ENCODE peak calls at places on chromosomes 4 and X, in six cellular contexts. X is suprapubic skin, Z is GM12892, V is breast epithelium, L is endothelial cell of umbilical vein, N is spleen. K is an unnamed sample.
A peak's percentile ranks its signal among the peaks of the same experiment; 100 is the strongest.

GRCh38 chr4:146450524-146450923 is 71.2 kb downstream of the SLC10A7 start:
- DNase-seq in X (no peak), Z (peak; percentile 1), L (no peak), N (no peak), V (no peak), K (no peak)

GRCh38 chrX:97267916-97268680 is 384.4 kb downstream of the RPA4 start:
- DNase-seq in N (no peak), L (peak; percentile 33), V (no peak), Z (no peak), X (no peak), K (no peak)

GRCh38 chrX:153818571-153819397 is 11.6 kb downstream of the PDZD4 start:
- DNase-seq in Z (peak; percentile 57), X (no peak), L (peak; percentile 23), N (peak; percentile 82), V (no peak), K (peak; percentile 49)

GRCh38 chr4:140643571-140644055 is 74.9 kb upstream of the UCP1 start:
- DNase-seq in Z (no peak), X (no peak), L (no peak), V (no peak), N (no peak), K (no peak)

GRCh38 chrX:150365953-150366911 is 3.1 kb downstream of the MAMLD1 start:
- DNase-seq in N (peak; percentile 70), V (peak; percentile 49), X (no peak), L (peak; percentile 56), Z (no peak), K (no peak)

GRCh38 chr4:139266583-139267257 is 13.3 kb downstream of the MGARP start:
- DNase-seq in V (no peak), Z (peak; percentile 64), X (no peak), N (peak; percentile 91), L (peak; percentile 87), K (peak; percentile 71)

GRCh38 chr4:65656008-65656407 is 14.3 kb downstream of the EPHA5 start:
- DNase-seq in N (no peak), L (no peak), Z (no peak), X (no peak), V (no peak), K (no peak)

GRCh38 chr4:106287353-106287969 is 28.5 kb downstream of the TBCK start:
- DNase-seq in Z (no peak), V (no peak), N (no peak), L (peak; percentile 85), X (no peak), K (no peak)

GRCh38 chr4:32631824-32632223 is 1911.7 kb downstream of the PCDH7 start:
- DNase-seq in N (no peak), X (no peak), V (no peak), L (no peak), Z (no peak), K (no peak)

GRCh38 chr4:15963001-15963451 is at the start of gene FGFBP2:
- DNase-seq in L (peak; percentile 34), X (no peak), Z (peak; percentile 13), N (peak; percentile 85), V (no peak), K (peak; percentile 51)

GRCh38 chr4:77861500-77861899 is 1.1 kb upstream of the MRPL1 start:
- DNase-seq in Z (no peak), L (no peak), X (no peak), V (no peak), N (no peak), K (no peak)

GRCh38 chrX:117538441-117539418 is 577.9 kb downstream of the KLHL13 start:
- DNase-seq in N (no peak), V (no peak), L (no peak), Z (no peak), X (no peak), K (no peak)

GRCh38 chr4:4673070-4673469 is 131.2 kb upstream of the STX18 start:
- DNase-seq in V (no peak), X (no peak), L (peak; percentile 28), Z (no peak), N (no peak), K (no peak)

GRCh38 chr4:36227913-36228312 is 16.4 kb downstream of the ARAP2 start:
- DNase-seq in Z (no peak), V (no peak), L (no peak), N (no peak), X (no peak), K (no peak)

GRCh38 chrX:134622056-134622812 is 36.0 kb downstream of the PLAC1 start:
- DNase-seq in N (no peak), Z (peak; percentile 19), L (peak; percentile 92), X (no peak), V (no peak), K (no peak)

GRCh38 chr4:12409507-12410190 is 981.0 kb upstream of the HS3ST1 start:
- DNase-seq in N (no peak), X (no peak), L (peak; percentile 47), Z (no peak), V (no peak), K (no peak)

GRCh38 chr4:48173055-48173991 is 39.3 kb upstream of the TXK start:
- DNase-seq in X (no peak), V (no peak), L (peak; percentile 18), Z (no peak), N (no peak), K (no peak)

GRCh38 chr4:186839122-186840037 is 115.7 kb upstream of the FAT1 start:
- DNase-seq in L (peak; percentile 84), X (no peak), V (no peak), N (no peak), Z (no peak), K (no peak)

GRCh38 chr4:67568820-67569219 is 10.3 kb downstream of the STAP1 start:
- DNase-seq in V (no peak), Z (no peak), N (no peak), X (no peak), L (no peak), K (no peak)

GRCh38 chr4:65538571-65538970 is 131.7 kb downstream of the EPHA5 start:
- DNase-seq in V (no peak), X (no peak), Z (no peak), N (no peak), L (peak; percentile 51), K (no peak)

GRCh38 chr4:106019771-106020170 is 124.5 kb downstream of the NPNT start:
- DNase-seq in X (no peak), N (no peak), V (no peak), Z (no peak), L (no peak), K (no peak)

GRCh38 chr4:54961357-54961975 is 163.9 kb downstream of the KDR start:
- DNase-seq in L (peak; percentile 69), X (no peak), Z (no peak), V (no peak), N (no peak), K (no peak)

GRCh38 chrX:72100824-72101351 is 30.8 kb downstream of the RTL5 start:
- DNase-seq in Z (no peak), L (no peak), X (no peak), V (no peak), N (peak; percentile 90), K (peak; percentile 43)

GRCh38 chr4:118033148-118034060 is 882 bp upstream of the NDST3 start:
- DNase-seq in Z (peak; percentile 7), V (no peak), X (no peak), L (peak; percentile 30), N (peak; percentile 83), K (peak; percentile 66)

GRCh38 chrX:44105228-44105913 is 132.2 kb upstream of the NDP start:
- DNase-seq in V (no peak), X (no peak), Z (no peak), N (no peak), L (no peak), K (no peak)

GRCh38 chrX:108299101-108299591 is 139.1 kb downstream of the COL4A6 start:
- DNase-seq in N (no peak), X (no peak), V (no peak), L (peak; percentile 60), Z (no peak), K (no peak)

GRCh38 chr4:138659640-138660325 is 355.8 kb upstream of the NOCT start:
- DNase-seq in Z (no peak), L (no peak), X (no peak), V (no peak), N (no peak), K (no peak)

GRCh38 chrX:12975999-12976558 is 1.2 kb downstream of the TMSB4X start:
- DNase-seq in X (no peak), L (no peak), Z (peak; percentile 40), N (peak; percentile 89), V (no peak), K (peak; percentile 40)

GRCh38 chrX:17537652-17538301 is 162.8 kb downstream of the NHS start:
- DNase-seq in V (no peak), X (no peak), Z (no peak), N (no peak), L (no peak), K (peak; percentile 37)

GRCh38 chr4:189304755-189305154 is 635.9 kb upstream of the FRG1 start:
- DNase-seq in N (no peak), X (no peak), V (no peak), L (no peak), Z (no peak), K (no peak)
- TF ChIP-seq POLR2AphosphoS5 in N (no peak), X (no peak), V (no peak), L (no peak), Z (no peak), K (no peak)

DNA sequence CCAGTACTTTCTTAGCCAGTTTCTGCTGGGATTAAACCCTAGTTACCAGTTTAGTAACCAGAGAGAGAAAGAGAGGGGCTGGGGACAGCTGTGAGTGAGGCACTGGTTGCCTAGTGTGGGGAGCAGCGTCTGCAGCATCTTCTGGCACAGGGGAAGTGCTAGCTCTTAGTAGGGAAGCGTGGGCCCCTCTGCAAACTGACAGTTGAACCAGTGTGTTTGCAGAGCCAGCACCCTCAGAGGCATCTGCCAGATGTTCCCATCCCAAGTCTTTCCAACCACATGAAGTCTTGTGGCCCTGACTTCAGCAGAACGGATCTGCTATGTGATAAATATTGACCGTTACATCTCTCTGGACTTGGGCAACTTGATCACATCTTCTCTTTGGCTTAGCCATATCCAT is 15.0 kb downstream of the RBMX2 start:
- DNase-seq in N (no peak), V (no peak), X (no peak), L (no peak), Z (no peak), K (no peak)
- TF ChIP-seq POLR2AphosphoS5 in N (no peak), V (no peak), X (no peak), L (no peak), Z (no peak), K (no peak)

GRCh38 chr4:60403986-60404385 is 796.1 kb upstream of the ADGRL3 start:
- DNase-seq in N (no peak), Z (no peak), V (no peak), X (no peak), L (no peak), K (no peak)

GRCh38 chr4:60396680-60397079 is 803.4 kb upstream of the ADGRL3 start:
- DNase-seq in V (no peak), Z (no peak), N (no peak), X (no peak), L (no peak), K (no peak)

DNA sequence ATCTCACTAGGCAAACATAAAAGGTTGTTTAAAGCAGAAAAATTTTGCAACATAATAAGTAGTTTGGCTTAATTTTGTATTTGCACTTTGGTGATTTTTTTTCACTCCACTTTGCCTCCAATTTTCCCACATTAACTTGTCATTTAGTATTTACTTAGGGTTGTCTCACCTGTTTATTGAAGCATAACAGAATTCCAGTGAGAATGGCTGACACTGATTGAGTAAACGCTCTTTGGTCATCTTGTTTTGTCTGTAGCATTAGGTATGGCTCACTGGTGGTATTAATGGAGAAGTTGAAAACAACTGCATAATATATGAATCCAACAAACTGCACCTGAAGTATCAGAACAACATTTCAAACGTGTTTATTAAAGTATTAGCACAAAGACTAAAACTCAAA is 799.5 kb upstream of the ADGRL3 start:
- DNase-seq in L (no peak), N (no peak), X (no peak), V (no peak), Z (no peak), K (no peak)
- TF ChIP-seq POLR2AphosphoS5 in L (no peak), N (no peak), X (no peak), V (no peak), Z (no peak), K (no peak)

GRCh38 chr4:147782087-147782781 is 50.3 kb downstream of the ARHGAP10 start:
- DNase-seq in X (no peak), N (no peak), L (peak; percentile 30), Z (no peak), V (no peak), K (no peak)
- TF ChIP-seq POLR2AphosphoS5 in X (no peak), N (no peak), L (no peak), Z (no peak), V (no peak), K (no peak)

K was measured in stomach.